ENCODE peak calls at places on chromosomes 16 and 17, in ten cellular contexts. One of them, this sample, is unnamed.

GRCh38 chr16:58442547-58442946 is 50.3 kb downstream of the GINS3 start:
- DNase-seq in WERI-Rb-1: no peak
- DNase-seq in ovary: no peak
- DNase-seq in tibial artery: no peak
- DNase-seq in neural progenitor cell: no peak
- DNase-seq in IMR-90: no peak
- DNase-seq in mammary epithelial cell: no peak
- DNase-seq in AG10803: no peak
- DNase-seq in tibial nerve: no peak
- DNase-seq in AG04450: no peak
- DNase-seq in this sample: no peak

GRCh38 chr17:14015286-14015685 is 54.0 kb upstream of the COX10 start:
- DNase-seq in neural progenitor cell: no peak
- DNase-seq in AG04450: no peak
- DNase-seq in tibial artery: no peak
- DNase-seq in ovary: no peak
- DNase-seq in WERI-Rb-1: no peak
- DNase-seq in mammary epithelial cell: no peak
- DNase-seq in AG10803: no peak
- DNase-seq in IMR-90: no peak
- DNase-seq in tibial nerve: no peak
- DNase-seq in this sample: no peak

GRCh38 chr16:77888786-77889185 is 100.4 kb downstream of the VAT1L start:
- DNase-seq in neural progenitor cell: no peak
- DNase-seq in WERI-Rb-1: no peak
- DNase-seq in AG04450: no peak
- DNase-seq in tibial artery: no peak
- DNase-seq in mammary epithelial cell: no peak
- DNase-seq in tibial nerve: no peak
- DNase-seq in IMR-90: peak
- DNase-seq in AG10803: no peak
- DNase-seq in ovary: no peak
- DNase-seq in this sample: no peak

GRCh38 chr17:4554441-4554996 is 665 bp downstream of the MYBBP1A start:
- DNase-seq in AG04450: no peak
- DNase-seq in mammary epithelial cell: no peak
- DNase-seq in neural progenitor cell: no peak
- DNase-seq in AG10803: no peak
- DNase-seq in IMR-90: no peak
- DNase-seq in WERI-Rb-1: no peak
- DNase-seq in tibial nerve: no peak
- DNase-seq in ovary: no peak
- DNase-seq in tibial artery: peak
- DNase-seq in this sample: no peak

GRCh38 chr17:55161935-55162555 is 102.7 kb upstream of the HLF start:
- DNase-seq in neural progenitor cell: no peak
- DNase-seq in tibial nerve: no peak
- DNase-seq in IMR-90: peak
- DNase-seq in tibial artery: no peak
- DNase-seq in AG04450: peak
- DNase-seq in ovary: no peak
- DNase-seq in AG10803: peak
- DNase-seq in mammary epithelial cell: peak
- DNase-seq in WERI-Rb-1: no peak
- DNase-seq in this sample: no peak

GRCh38 chr16:67837811-67838210 is 4.3 kb upstream of the THAP11 start:
- DNase-seq in AG04450: no peak
- DNase-seq in IMR-90: no peak
- DNase-seq in tibial nerve: no peak
- DNase-seq in neural progenitor cell: no peak
- DNase-seq in mammary epithelial cell: no peak
- DNase-seq in ovary: no peak
- DNase-seq in AG10803: no peak
- DNase-seq in WERI-Rb-1: no peak
- DNase-seq in tibial artery: no peak
- DNase-seq in this sample: no peak

GRCh38 chr16:23996258-23996955 is 160.6 kb downstream of the PRKCB start:
- DNase-seq in ovary: no peak
- DNase-seq in neural progenitor cell: no peak
- DNase-seq in tibial nerve: no peak
- DNase-seq in WERI-Rb-1: no peak
- DNase-seq in AG10803: no peak
- DNase-seq in tibial artery: no peak
- DNase-seq in IMR-90: no peak
- DNase-seq in mammary epithelial cell: peak
- DNase-seq in AG04450: no peak
- DNase-seq in this sample: no peak

GRCh38 chr17:4845128-4845527 is 12.0 kb downstream of the MINK1 start:
- DNase-seq in AG04450: no peak
- DNase-seq in WERI-Rb-1: no peak
- DNase-seq in tibial nerve: no peak
- DNase-seq in AG10803: no peak
- DNase-seq in neural progenitor cell: no peak
- DNase-seq in ovary: no peak
- DNase-seq in IMR-90: no peak
- DNase-seq in tibial artery: no peak
- DNase-seq in mammary epithelial cell: no peak
- DNase-seq in this sample: no peak

GRCh38 chr16:51134269-51134812 is 16.7 kb downstream of the SALL1 start:
- DNase-seq in ovary: no peak
- DNase-seq in AG04450: no peak
- DNase-seq in neural progenitor cell: peak
- DNase-seq in IMR-90: no peak
- DNase-seq in mammary epithelial cell: no peak
- DNase-seq in tibial nerve: no peak
- DNase-seq in AG10803: no peak
- DNase-seq in WERI-Rb-1: peak
- DNase-seq in tibial artery: no peak
- DNase-seq in this sample: no peak

DNA sequence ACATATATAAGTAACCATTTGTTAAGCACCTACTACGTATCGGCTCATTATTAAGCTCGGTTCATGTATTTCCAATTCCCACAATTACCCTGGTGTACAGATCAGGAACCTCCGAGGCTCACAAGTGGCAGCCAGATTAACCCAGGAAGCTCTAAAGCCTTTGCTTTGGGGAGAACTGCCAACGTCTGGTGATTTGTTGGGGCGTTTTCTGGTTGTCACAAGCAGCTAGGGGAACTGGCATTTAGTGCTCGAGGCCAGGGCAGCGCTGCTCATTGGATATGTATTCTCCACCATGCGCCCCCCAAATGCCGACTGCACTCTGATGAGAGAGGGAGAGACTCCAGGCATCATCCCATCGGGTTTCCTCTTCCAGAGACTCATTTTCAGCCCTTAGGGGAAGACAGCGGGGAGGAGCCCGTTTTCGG is 541 bp downstream of the ZNF18 start:
- DNase-seq in ovary: no peak
- DNase-seq in IMR-90: peak
- DNase-seq in AG10803: peak
- DNase-seq in mammary epithelial cell: peak
- DNase-seq in neural progenitor cell: no peak
- DNase-seq in AG04450: no peak
- DNase-seq in WERI-Rb-1: peak
- DNase-seq in tibial artery: peak
- DNase-seq in tibial nerve: peak
- DNase-seq in this sample: no peak
- TF ChIP-seq CTCF in ovary: no peak
- TF ChIP-seq CTCF in IMR-90: no peak
- TF ChIP-seq CTCF in AG10803: peak
- TF ChIP-seq CTCF in mammary epithelial cell: no peak
- TF ChIP-seq CTCF in neural progenitor cell: no peak
- TF ChIP-seq CTCF in AG04450: no peak
- TF ChIP-seq CTCF in WERI-Rb-1: no peak
- TF ChIP-seq CTCF in tibial artery: peak
- TF ChIP-seq CTCF in tibial nerve: no peak
- TF ChIP-seq CTCF in this sample: no peak

DNA sequence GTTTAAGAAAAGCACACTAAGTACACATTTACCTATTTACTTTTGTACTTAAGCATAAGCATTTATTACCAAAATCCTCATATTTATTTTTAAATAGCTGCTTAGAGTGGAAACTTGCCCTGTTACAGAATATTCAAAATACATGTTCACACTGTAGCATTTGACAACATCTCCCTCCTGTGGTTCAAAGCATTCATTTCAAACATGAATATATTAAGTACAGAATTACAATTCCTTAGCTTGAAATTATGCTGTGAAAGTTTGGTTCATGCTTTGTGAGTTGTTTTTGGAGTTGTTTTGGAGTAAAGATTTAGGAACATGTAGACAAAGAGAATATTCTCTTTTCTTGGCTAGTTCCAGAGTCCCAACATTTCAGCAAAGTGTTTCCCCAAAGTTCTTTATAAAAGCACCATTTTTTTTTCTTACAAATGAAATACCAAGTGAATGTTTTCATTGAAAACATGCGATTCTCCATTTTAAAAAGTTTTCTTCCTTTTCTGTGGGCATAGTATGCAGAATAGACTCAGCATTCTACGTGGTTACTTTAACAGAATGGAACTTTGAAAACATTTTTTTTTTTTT is 33.2 kb downstream of the TUBD1 start:
- DNase-seq in WERI-Rb-1: no peak
- DNase-seq in mammary epithelial cell: no peak
- DNase-seq in tibial artery: no peak
- DNase-seq in tibial nerve: no peak
- DNase-seq in IMR-90: peak
- DNase-seq in ovary: no peak
- DNase-seq in AG10803: peak
- DNase-seq in AG04450: no peak
- DNase-seq in neural progenitor cell: no peak
- DNase-seq in this sample: no peak
- TF ChIP-seq CTCF in WERI-Rb-1: no peak
- TF ChIP-seq CTCF in mammary epithelial cell: peak
- TF ChIP-seq CTCF in tibial artery: peak
- TF ChIP-seq CTCF in tibial nerve: peak
- TF ChIP-seq CTCF in IMR-90: peak
- TF ChIP-seq CTCF in ovary: peak
- TF ChIP-seq CTCF in AG10803: peak
- TF ChIP-seq CTCF in AG04450: peak
- TF ChIP-seq CTCF in neural progenitor cell: no peak
- TF ChIP-seq CTCF in this sample: no peak

GRCh38 chr17:50354198-50354597 is 8.3 kb downstream of the XYLT2 start:
- DNase-seq in mammary epithelial cell: no peak
- DNase-seq in tibial nerve: no peak
- DNase-seq in IMR-90: no peak
- DNase-seq in tibial artery: peak
- DNase-seq in ovary: no peak
- DNase-seq in AG10803: no peak
- DNase-seq in WERI-Rb-1: no peak
- DNase-seq in neural progenitor cell: no peak
- DNase-seq in AG04450: no peak
- DNase-seq in this sample: no peak
- TF ChIP-seq CTCF in mammary epithelial cell: no peak
- TF ChIP-seq CTCF in tibial nerve: no peak
- TF ChIP-seq CTCF in IMR-90: no peak
- TF ChIP-seq CTCF in tibial artery: no peak
- TF ChIP-seq CTCF in ovary: no peak
- TF ChIP-seq CTCF in AG10803: no peak
- TF ChIP-seq CTCF in WERI-Rb-1: no peak
- TF ChIP-seq CTCF in neural progenitor cell: no peak
- TF ChIP-seq CTCF in AG04450: no peak
- TF ChIP-seq CTCF in this sample: no peak

GRCh38 chr16:63787014-63787413 is 1334.8 kb downstream of the CDH11 start:
- DNase-seq in neural progenitor cell: no peak
- DNase-seq in AG10803: no peak
- DNase-seq in IMR-90: no peak
- DNase-seq in mammary epithelial cell: no peak
- DNase-seq in tibial nerve: no peak
- DNase-seq in AG04450: no peak
- DNase-seq in ovary: no peak
- DNase-seq in WERI-Rb-1: no peak
- DNase-seq in tibial artery: no peak
- DNase-seq in this sample: no peak

DNA sequence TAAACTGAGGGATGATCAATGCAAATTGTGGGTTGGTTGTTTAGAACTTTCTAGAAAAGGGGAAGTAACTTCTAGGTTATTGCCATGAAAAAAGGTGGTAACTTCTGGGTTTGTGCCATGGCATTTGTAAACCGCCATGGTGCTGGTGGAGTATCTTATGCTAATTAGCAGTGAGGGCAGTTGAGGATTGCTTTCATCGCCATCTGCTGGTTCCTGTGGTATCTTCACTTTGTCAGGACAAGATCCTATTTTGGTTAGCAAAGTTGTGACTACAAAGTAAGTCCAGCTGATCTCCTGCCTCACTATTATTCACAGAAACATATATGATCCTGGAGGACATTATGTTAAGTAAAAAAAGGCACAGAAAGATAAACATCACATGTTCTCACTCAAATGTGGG is 1332.3 kb downstream of the CDH11 start:
- DNase-seq in mammary epithelial cell: no peak
- DNase-seq in WERI-Rb-1: peak
- DNase-seq in ovary: no peak
- DNase-seq in neural progenitor cell: no peak
- DNase-seq in AG04450: no peak
- DNase-seq in tibial nerve: no peak
- DNase-seq in tibial artery: no peak
- DNase-seq in IMR-90: no peak
- DNase-seq in AG10803: no peak
- DNase-seq in this sample: no peak
- TF ChIP-seq CTCF in mammary epithelial cell: no peak
- TF ChIP-seq CTCF in WERI-Rb-1: peak
- TF ChIP-seq CTCF in ovary: no peak
- TF ChIP-seq CTCF in neural progenitor cell: no peak
- TF ChIP-seq CTCF in AG04450: no peak
- TF ChIP-seq CTCF in tibial nerve: no peak
- TF ChIP-seq CTCF in tibial artery: no peak
- TF ChIP-seq CTCF in IMR-90: no peak
- TF ChIP-seq CTCF in AG10803: no peak
- TF ChIP-seq CTCF in this sample: no peak

GRCh38 chr17:8254881-8255280 is 5.8 kb downstream of the PFAS start:
- DNase-seq in ovary: no peak
- DNase-seq in AG10803: no peak
- DNase-seq in WERI-Rb-1: no peak
- DNase-seq in IMR-90: no peak
- DNase-seq in mammary epithelial cell: no peak
- DNase-seq in tibial nerve: no peak
- DNase-seq in AG04450: no peak
- DNase-seq in neural progenitor cell: no peak
- DNase-seq in tibial artery: no peak
- DNase-seq in this sample: no peak

GRCh38 chr17:8255499-8255898 is 6.4 kb downstream of the PFAS start:
- DNase-seq in WERI-Rb-1: no peak
- DNase-seq in ovary: no peak
- DNase-seq in neural progenitor cell: no peak
- DNase-seq in mammary epithelial cell: no peak
- DNase-seq in AG10803: no peak
- DNase-seq in tibial nerve: no peak
- DNase-seq in AG04450: no peak
- DNase-seq in IMR-90: no peak
- DNase-seq in tibial artery: no peak
- DNase-seq in this sample: no peak

GRCh38 chr17:8256291-8256690 is 7.2 kb downstream of the PFAS start:
- DNase-seq in AG10803: no peak
- DNase-seq in IMR-90: no peak
- DNase-seq in AG04450: no peak
- DNase-seq in WERI-Rb-1: no peak
- DNase-seq in tibial artery: no peak
- DNase-seq in tibial nerve: no peak
- DNase-seq in ovary: no peak
- DNase-seq in mammary epithelial cell: no peak
- DNase-seq in neural progenitor cell: no peak
- DNase-seq in this sample: no peak

GRCh38 chr17:8256691-8257090 is 7.6 kb downstream of the PFAS start:
- DNase-seq in tibial artery: no peak
- DNase-seq in ovary: no peak
- DNase-seq in WERI-Rb-1: no peak
- DNase-seq in tibial nerve: no peak
- DNase-seq in IMR-90: no peak
- DNase-seq in AG10803: no peak
- DNase-seq in neural progenitor cell: no peak
- DNase-seq in mammary epithelial cell: no peak
- DNase-seq in AG04450: no peak
- DNase-seq in this sample: no peak

GRCh38 chr17:8253801-8254200 is 4.7 kb downstream of the PFAS start:
- DNase-seq in neural progenitor cell: peak
- DNase-seq in WERI-Rb-1: peak
- DNase-seq in tibial artery: no peak
- DNase-seq in tibial nerve: no peak
- DNase-seq in ovary: no peak
- DNase-seq in AG10803: no peak
- DNase-seq in IMR-90: no peak
- DNase-seq in mammary epithelial cell: no peak
- DNase-seq in AG04450: no peak
- DNase-seq in this sample: no peak
- TF ChIP-seq CTCF in neural progenitor cell: peak
- TF ChIP-seq CTCF in WERI-Rb-1: peak
- TF ChIP-seq CTCF in tibial artery: no peak
- TF ChIP-seq CTCF in tibial nerve: no peak
- TF ChIP-seq CTCF in ovary: no peak
- TF ChIP-seq CTCF in AG10803: peak
- TF ChIP-seq CTCF in IMR-90: peak
- TF ChIP-seq CTCF in mammary epithelial cell: no peak
- TF ChIP-seq CTCF in AG04450: peak
- TF ChIP-seq CTCF in this sample: no peak

This sample was measured in Calu3.